ENCODE peak calls at places on chromosome 1, in eight cellular contexts. One of them, this sample, is unnamed.

GRCh38 chr1:206727981-206728380 is 42.6 kb upstream of the IL19 start:
- DNase-seq in cardiac fibroblast: no peak
- DNase-seq in anterior cingulate cortex: no peak
- DNase-seq in Right ventricle myocardium inferior: no peak
- DNase-seq in AG09319: no peak
- DNase-seq in NCI-H2029: no peak
- DNase-seq in testis: no peak
- DNase-seq in HS-27A: no peak
- DNase-seq in this sample: no peak

GRCh38 chr1:43853161-43853921 is 80.3 kb upstream of the ARTN start:
- DNase-seq in anterior cingulate cortex: no peak
- DNase-seq in cardiac fibroblast: peak
- DNase-seq in Right ventricle myocardium inferior: peak
- DNase-seq in testis: no peak
- DNase-seq in NCI-H2029: peak
- DNase-seq in AG09319: no peak
- DNase-seq in HS-27A: peak
- DNase-seq in this sample: no peak

GRCh38 chr1:218426343-218426657 is 81.2 kb downstream of the TGFB2 start:
- DNase-seq in NCI-H2029: no peak
- DNase-seq in Right ventricle myocardium inferior: no peak
- DNase-seq in testis: no peak
- DNase-seq in anterior cingulate cortex: no peak
- DNase-seq in cardiac fibroblast: peak
- DNase-seq in HS-27A: no peak
- DNase-seq in AG09319: no peak
- DNase-seq in this sample: no peak

GRCh38 chr1:65632230-65632629 is 160.5 kb upstream of the PDE4B start:
- DNase-seq in HS-27A: no peak
- DNase-seq in testis: no peak
- DNase-seq in Right ventricle myocardium inferior: no peak
- DNase-seq in cardiac fibroblast: no peak
- DNase-seq in AG09319: no peak
- DNase-seq in NCI-H2029: no peak
- DNase-seq in anterior cingulate cortex: no peak
- DNase-seq in this sample: no peak

GRCh38 chr1:2189459-2190425 is 4.8 kb downstream of the FAAP20 start:
- DNase-seq in HS-27A: peak
- DNase-seq in AG09319: peak
- DNase-seq in Right ventricle myocardium inferior: peak
- DNase-seq in NCI-H2029: peak
- DNase-seq in anterior cingulate cortex: peak
- DNase-seq in testis: peak
- DNase-seq in cardiac fibroblast: peak
- DNase-seq in this sample: peak

GRCh38 chr1:86380257-86380861 is 15.8 kb downstream of the ODF2L start:
- DNase-seq in testis: no peak
- DNase-seq in anterior cingulate cortex: no peak
- DNase-seq in NCI-H2029: peak
- DNase-seq in HS-27A: peak
- DNase-seq in Right ventricle myocardium inferior: no peak
- DNase-seq in cardiac fibroblast: peak
- DNase-seq in AG09319: peak
- DNase-seq in this sample: peak

GRCh38 chr1:155773221-155773620 is 83.8 kb downstream of the GON4L start:
- DNase-seq in Right ventricle myocardium inferior: no peak
- DNase-seq in NCI-H2029: no peak
- DNase-seq in cardiac fibroblast: no peak
- DNase-seq in AG09319: no peak
- DNase-seq in HS-27A: no peak
- DNase-seq in testis: no peak
- DNase-seq in anterior cingulate cortex: no peak
- DNase-seq in this sample: no peak

GRCh38 chr1:25904942-25905679 is 1.1 kb downstream of the STMN1 start:
- DNase-seq in Right ventricle myocardium inferior: peak
- DNase-seq in testis: peak
- DNase-seq in NCI-H2029: peak
- DNase-seq in AG09319: peak
- DNase-seq in anterior cingulate cortex: no peak
- DNase-seq in cardiac fibroblast: peak
- DNase-seq in HS-27A: peak
- DNase-seq in this sample: peak

GRCh38 chr1:209652121-209652742 is at the start of gene LAMB3:
- DNase-seq in AG09319: no peak
- DNase-seq in Right ventricle myocardium inferior: no peak
- DNase-seq in NCI-H2029: no peak
- DNase-seq in HS-27A: no peak
- DNase-seq in testis: no peak
- DNase-seq in anterior cingulate cortex: no peak
- DNase-seq in cardiac fibroblast: no peak
- DNase-seq in this sample: no peak

GRCh38 chr1:14487671-14488070 is 110.8 kb upstream of the KAZN start:
- DNase-seq in NCI-H2029: no peak
- DNase-seq in Right ventricle myocardium inferior: no peak
- DNase-seq in anterior cingulate cortex: no peak
- DNase-seq in testis: no peak
- DNase-seq in cardiac fibroblast: no peak
- DNase-seq in AG09319: no peak
- DNase-seq in HS-27A: peak
- DNase-seq in this sample: no peak

GRCh38 chr1:241627453-241628329 is 12.5 kb downstream of the CHML start:
- DNase-seq in AG09319: no peak
- DNase-seq in testis: no peak
- DNase-seq in cardiac fibroblast: peak
- DNase-seq in NCI-H2029: peak
- DNase-seq in anterior cingulate cortex: no peak
- DNase-seq in HS-27A: no peak
- DNase-seq in Right ventricle myocardium inferior: no peak
- DNase-seq in this sample: no peak

GRCh38 chr1:237664327-237664726 is 226.4 kb downstream of the ZP4 start:
- DNase-seq in anterior cingulate cortex: no peak
- DNase-seq in AG09319: no peak
- DNase-seq in Right ventricle myocardium inferior: no peak
- DNase-seq in cardiac fibroblast: no peak
- DNase-seq in NCI-H2029: no peak
- DNase-seq in testis: no peak
- DNase-seq in HS-27A: no peak
- DNase-seq in this sample: no peak

GRCh38 chr1:12132078-12132477 is 34.7 kb upstream of the TNFRSF1B start:
- DNase-seq in testis: no peak
- DNase-seq in NCI-H2029: no peak
- DNase-seq in HS-27A: no peak
- DNase-seq in cardiac fibroblast: peak
- DNase-seq in AG09319: peak
- DNase-seq in anterior cingulate cortex: no peak
- DNase-seq in Right ventricle myocardium inferior: no peak
- DNase-seq in this sample: no peak